ENCODE peak calls at places on chromosomes 11 and 22, in five cellular contexts. K is activated CD4-positive, alpha-beta T cell treated with anti-CD3 and anti-CD28 coated beads for 24 hours; W is Panc1; O is H9; R is Caki2. L is an unnamed sample.

GRCh38 chr11:8732748-8733241 is 50.2 kb downstream of the RPL27A start:
- DNase-seq in K (no peak), W (no peak), O (no peak), R (no peak), L (no peak)

GRCh38 chr22:36129985-36130384 is 30.6 kb downstream of the APOL3 start:
- DNase-seq in K (no peak), W (no peak), O (no peak), R (no peak), L (no peak)

GRCh38 chr22:38251355-38251720 is 21.5 kb downstream of the TMEM184B start:
- DNase-seq in K (no peak), W (no peak), O (no peak), R (no peak), L (no peak)

GRCh38 chr11:121029813-121030445 is 6.0 kb downstream of the TBCEL start:
- DNase-seq in K (no peak), W (no peak), O (no peak), R (no peak), L (no peak)

GRCh38 chr11:34379081-34379480 is 21.3 kb upstream of the ABTB2 start:
- DNase-seq in K (no peak), W (no peak), O (no peak), R (no peak), L (no peak)

GRCh38 chr11:15745266-15745665 is 611.1 kb downstream of the SOX6 start:
- DNase-seq in K (no peak), W (no peak), O (no peak), R (no peak), L (no peak)

GRCh38 chr11:8658210-8658968 is 24.1 kb downstream of the TRIM66 start:
- DNase-seq in K (no peak), W (no peak), O (no peak), R (no peak), L (no peak)

GRCh38 chr22:35866646-35867045 is 149.0 kb downstream of the APOL5 start:
- DNase-seq in K (no peak), W (no peak), O (no peak), R (no peak), L (no peak)

GRCh38 chr11:118673361-118674093 is 5.9 kb downstream of the TREH start:
- DNase-seq in K (no peak), W (no peak), O (no peak), R (no peak), L (no peak)

GRCh38 chr11:114168691-114169090 is 109.2 kb downstream of the ZBTB16 start:
- DNase-seq in K (no peak), W (no peak), O (no peak), R (no peak), L (no peak)

GRCh38 chr11:13140873-13141655 is 131.9 kb downstream of the RASSF10 start:
- DNase-seq in K (no peak), W (no peak), O (no peak), R (peak), L (no peak)

GRCh38 chr22:37403267-37403960 is 23.9 kb downstream of the ELFN2 start:
- DNase-seq in K (no peak), W (no peak), O (no peak), R (no peak), L (no peak)

GRCh38 chr11:94897330-94897768 is 76.0 kb downstream of the CWC15 start:
- DNase-seq in K (peak), W (no peak), O (peak), R (peak), L (no peak)

GRCh38 chr11:3202305-3202704 is 16.3 kb downstream of the MRGPRG start:
- DNase-seq in K (no peak), W (no peak), O (no peak), R (no peak), L (no peak)

GRCh38 chr11:122747358-122747757 is 90.9 kb upstream of the CRTAM start:
- DNase-seq in K (no peak), W (no peak), O (no peak), R (no peak), L (no peak)

GRCh38 chr11:128488471-128488870 is 98.9 kb downstream of the ETS1 start:
- DNase-seq in K (no peak), W (no peak), O (no peak), R (no peak), L (no peak)

GRCh38 chr11:108498046-108498815 is at the start of gene POGLUT3:
- DNase-seq in K (peak), W (no peak), O (peak), R (no peak), L (peak)

L was measured in activated T-helper 1 cell treated with anti-CD3 and anti-CD28 coated beads, Interleukin-2, amount 50 U/mL, for 16 hours.